ENCODE peak calls at places on chromosomes 4 and X, in four cellular contexts. One of them, this sample, is unnamed.

GRCh38 chr4:148056879-148057278 is 325.0 kb downstream of the ARHGAP10 start:
- DNase-seq in mucosa of descending colon: peak; percentile 67
- DNase-seq in esophagus squamous epithelium: no peak
- DNase-seq in sigmoid colon: no peak
- DNase-seq in this sample: peak; percentile 63

GRCh38 chr4:186536285-186536684 is 19.1 kb downstream of the MTNR1A start:
- DNase-seq in mucosa of descending colon: no peak
- DNase-seq in esophagus squamous epithelium: no peak
- DNase-seq in sigmoid colon: no peak
- DNase-seq in this sample: no peak

GRCh38 chr4:85842540-85842939 is 367.6 kb downstream of the ARHGAP24 start:
- DNase-seq in mucosa of descending colon: peak; percentile 48
- DNase-seq in esophagus squamous epithelium: no peak
- DNase-seq in sigmoid colon: no peak
- DNase-seq in this sample: no peak

GRCh38 chrX:70774223-70774622 is 134.3 kb downstream of the TEX11 start:
- DNase-seq in mucosa of descending colon: no peak
- DNase-seq in esophagus squamous epithelium: no peak
- DNase-seq in sigmoid colon: no peak
- DNase-seq in this sample: no peak

GRCh38 chr4:39706334-39706733 is 8.4 kb downstream of the UBE2K start:
- DNase-seq in mucosa of descending colon: peak; percentile 53
- DNase-seq in esophagus squamous epithelium: no peak
- DNase-seq in sigmoid colon: peak; percentile 74
- DNase-seq in this sample: peak; percentile 72

GRCh38 chr4:67204441-67204840 is 340.9 kb downstream of the CENPC start:
- DNase-seq in mucosa of descending colon: no peak
- DNase-seq in esophagus squamous epithelium: no peak
- DNase-seq in sigmoid colon: no peak
- DNase-seq in this sample: no peak

GRCh38 chr4:154490589-154491340 is 834 bp downstream of the DCHS2 start:
- DNase-seq in mucosa of descending colon: peak; percentile 6
- DNase-seq in esophagus squamous epithelium: no peak
- DNase-seq in sigmoid colon: peak; percentile 68
- DNase-seq in this sample: no peak

GRCh38 chrX:16484338-16484737 is 165.6 kb upstream of the S100G start:
- DNase-seq in mucosa of descending colon: peak; percentile 2
- DNase-seq in esophagus squamous epithelium: no peak
- DNase-seq in sigmoid colon: no peak
- DNase-seq in this sample: peak; percentile 94

GRCh38 chr4:147334478-147334877 is 146.4 kb upstream of the EDNRA start:
- DNase-seq in mucosa of descending colon: no peak
- DNase-seq in esophagus squamous epithelium: no peak
- DNase-seq in sigmoid colon: no peak
- DNase-seq in this sample: peak; percentile 47

GRCh38 chr4:134470544-134470943 is 269.0 kb upstream of the PABPC4L start:
- DNase-seq in mucosa of descending colon: peak; percentile 62
- DNase-seq in esophagus squamous epithelium: no peak
- DNase-seq in sigmoid colon: no peak
- DNase-seq in this sample: no peak

GRCh38 chr4:118751634-118752293 is 66.6 kb downstream of the METTL14 start:
- DNase-seq in mucosa of descending colon: no peak
- DNase-seq in esophagus squamous epithelium: no peak
- DNase-seq in sigmoid colon: no peak
- DNase-seq in this sample: no peak

GRCh38 chrX:12245650-12246645 is 107.7 kb downstream of the FRMPD4 start:
- DNase-seq in mucosa of descending colon: no peak
- DNase-seq in esophagus squamous epithelium: no peak
- DNase-seq in sigmoid colon: no peak
- DNase-seq in this sample: no peak

GRCh38 chrX:25144043-25144940 is 128.5 kb upstream of the ARX start:
- DNase-seq in mucosa of descending colon: peak; percentile 65
- DNase-seq in esophagus squamous epithelium: no peak
- DNase-seq in sigmoid colon: peak; percentile 72
- DNase-seq in this sample: peak; percentile 22

GRCh38 chr4:125060376-125060775 is 254.4 kb upstream of the FAT4 start:
- DNase-seq in mucosa of descending colon: no peak
- DNase-seq in esophagus squamous epithelium: no peak
- DNase-seq in sigmoid colon: no peak
- DNase-seq in this sample: no peak

GRCh38 chrX:106144755-106145639 is 23.1 kb upstream of the PWWP3B start:
- DNase-seq in mucosa of descending colon: no peak
- DNase-seq in esophagus squamous epithelium: no peak
- DNase-seq in sigmoid colon: no peak
- DNase-seq in this sample: no peak

GRCh38 chr4:3303445-3303824 is 10.6 kb downstream of the RGS12 start:
- DNase-seq in mucosa of descending colon: no peak
- DNase-seq in esophagus squamous epithelium: no peak
- DNase-seq in sigmoid colon: no peak
- DNase-seq in this sample: no peak

GRCh38 chrX:110743679-110744340 is 51.8 kb downstream of the CHRDL1 start:
- DNase-seq in mucosa of descending colon: no peak
- DNase-seq in esophagus squamous epithelium: no peak
- DNase-seq in sigmoid colon: no peak
- DNase-seq in this sample: no peak

GRCh38 chrX:114842181-114842580 is 175.2 kb downstream of the IL13RA2 start:
- DNase-seq in mucosa of descending colon: no peak
- DNase-seq in esophagus squamous epithelium: no peak
- DNase-seq in sigmoid colon: no peak
- DNase-seq in this sample: no peak

GRCh38 chr4:127229866-127230608 is 402.7 kb upstream of the INTU start:
- DNase-seq in mucosa of descending colon: no peak
- DNase-seq in esophagus squamous epithelium: no peak
- DNase-seq in sigmoid colon: no peak
- DNase-seq in this sample: no peak

GRCh38 chr4:113411496-113411938 is 350.0 kb downstream of the CAMK2D start:
- DNase-seq in mucosa of descending colon: peak; percentile 8
- DNase-seq in esophagus squamous epithelium: no peak
- DNase-seq in sigmoid colon: no peak
- DNase-seq in this sample: peak; percentile 95

GRCh38 chr4:130563185-130563890 is 1467.4 kb downstream of the C4orf33 start:
- DNase-seq in mucosa of descending colon: peak; percentile 12
- DNase-seq in esophagus squamous epithelium: no peak
- DNase-seq in sigmoid colon: peak; percentile 62
- DNase-seq in this sample: peak; percentile 10

GRCh38 chr4:87005369-87005689 is 70.5 kb downstream of the AFF1 start:
- DNase-seq in mucosa of descending colon: no peak
- DNase-seq in esophagus squamous epithelium: no peak
- DNase-seq in sigmoid colon: no peak
- DNase-seq in this sample: peak; percentile 28

GRCh38 chrX:14923761-14924160 is 50.5 kb downstream of the MOSPD2 start:
- DNase-seq in mucosa of descending colon: no peak
- DNase-seq in esophagus squamous epithelium: no peak
- DNase-seq in sigmoid colon: no peak
- DNase-seq in this sample: peak; percentile 84

GRCh38 chrX:46686003-46686645 is 72.8 kb downstream of the SLC9A7 start:
- DNase-seq in mucosa of descending colon: peak; percentile 26
- DNase-seq in esophagus squamous epithelium: no peak
- DNase-seq in sigmoid colon: no peak
- DNase-seq in this sample: peak; percentile 25

GRCh38 chr4:167908816-167909215 is 183.5 kb upstream of the ANXA10 start:
- DNase-seq in mucosa of descending colon: no peak
- DNase-seq in esophagus squamous epithelium: no peak
- DNase-seq in sigmoid colon: no peak
- DNase-seq in this sample: no peak

GRCh38 chr4:24831637-24832036 is 36.3 kb downstream of the SOD3 start:
- DNase-seq in mucosa of descending colon: no peak
- DNase-seq in esophagus squamous epithelium: no peak
- DNase-seq in sigmoid colon: no peak
- DNase-seq in this sample: no peak
- H3K36me3 ChIP-seq in mucosa of descending colon: no peaks in the 10 kb centered on the region
- H3K36me3 ChIP-seq in esophagus squamous epithelium: no peaks in the 10 kb centered on the region
- H3K36me3 ChIP-seq in sigmoid colon: no peaks in the 10 kb centered on the region
- H3K36me3 ChIP-seq in this sample: no peaks in the 10 kb centered on the region

DNA sequence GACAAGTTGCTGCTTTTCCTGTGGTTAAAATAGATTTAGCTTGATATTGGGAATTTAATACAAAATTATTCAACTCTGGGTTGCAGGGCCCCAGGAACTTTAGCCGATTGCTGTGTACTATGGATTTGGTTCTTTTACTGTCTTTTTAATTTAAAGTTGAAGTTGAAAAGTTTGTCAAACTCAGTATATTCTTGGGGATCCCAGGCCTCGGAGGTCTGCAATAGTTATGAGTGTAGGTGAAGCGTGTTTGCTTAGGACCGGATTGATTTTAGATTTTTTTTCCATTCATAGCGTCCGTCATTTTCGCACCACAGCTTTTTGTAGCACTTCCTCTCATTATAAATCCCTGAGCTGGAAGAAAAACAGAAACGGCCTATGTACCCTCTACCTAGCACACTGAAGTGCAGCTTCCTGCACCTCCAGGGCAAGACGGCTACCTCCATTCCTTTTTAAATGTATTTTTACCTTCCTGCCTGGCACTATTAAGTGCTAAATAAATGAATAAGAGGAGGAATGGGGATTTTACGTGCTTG is 452 bp upstream of the AGA start:
- DNase-seq in mucosa of descending colon: peak; percentile 40
- DNase-seq in esophagus squamous epithelium: no peak
- DNase-seq in sigmoid colon: no peak
- DNase-seq in this sample: peak; percentile 23
- H3K4me3 ChIP-seq in mucosa of descending colon: peak overlapping the region; percentile 54
- H3K4me3 ChIP-seq in esophagus squamous epithelium: peak overlapping the region; percentile 67
- H3K4me3 ChIP-seq in sigmoid colon: peak overlapping the region; percentile 74
- H3K4me3 ChIP-seq in this sample: peak overlapping the region; percentile 74

GRCh38 chr4:142314183-142314582 is 531.9 kb downstream of the INPP4B start:
- DNase-seq in mucosa of descending colon: peak; percentile 63
- DNase-seq in esophagus squamous epithelium: no peak
- DNase-seq in sigmoid colon: no peak
- DNase-seq in this sample: no peak
- TF ChIP-seq CTCF in mucosa of descending colon: no peak
- TF ChIP-seq CTCF in esophagus squamous epithelium: no peak
- TF ChIP-seq CTCF in sigmoid colon: no peak
- TF ChIP-seq CTCF in this sample: no peak

GRCh38 chr4:184635381-184635780 is 13.9 kb downstream of the CASP3 start:
- DNase-seq in mucosa of descending colon: peak; percentile 16
- DNase-seq in esophagus squamous epithelium: no peak
- DNase-seq in sigmoid colon: no peak
- DNase-seq in this sample: no peak
- H3K36me3 ChIP-seq in mucosa of descending colon: peaks cover 5% of the 10 kb centered on the region
- H3K36me3 ChIP-seq in esophagus squamous epithelium: peaks cover 9% of the 10 kb centered on the region
- H3K36me3 ChIP-seq in sigmoid colon: peaks cover 3% of the 10 kb centered on the region
- H3K36me3 ChIP-seq in this sample: peaks cover 18% of the 10 kb centered on the region

This sample was measured in bronchial epithelial cell.